ENCODE peak calls at places on chromosomes 7 and 10, in nine cellular contexts. One of them, this sample, is unnamed.

GRCh38 chr10:106582291-106582690 is 582.2 kb downstream of the SORCS1 start:
- DNase-seq in Panc1: no peak
- DNase-seq in transverse colon: no peak
- DNase-seq in suprapubic skin: no peak
- DNase-seq in SK-N-SH: peak; percentile 7
- DNase-seq in vagina: no peak
- DNase-seq in sigmoid colon: no peak
- DNase-seq in GM23338: no peak
- DNase-seq in endothelial cell of umbilical vein: no peak
- DNase-seq in this sample: no peak

GRCh38 chr7:26200113-26200443 is 468 bp downstream of the HNRNPA2B1 start:
- DNase-seq in Panc1: no peak
- DNase-seq in transverse colon: peak; percentile 81
- DNase-seq in suprapubic skin: peak; percentile 88
- DNase-seq in SK-N-SH: peak; percentile 71
- DNase-seq in vagina: no peak
- DNase-seq in sigmoid colon: peak; percentile 84
- DNase-seq in GM23338: peak; percentile 73
- DNase-seq in endothelial cell of umbilical vein: peak; percentile 61
- DNase-seq in this sample: peak; percentile 62

GRCh38 chr10:100670828-100671479 is 74.4 kb upstream of the PAX2 start:
- DNase-seq in Panc1: no peak
- DNase-seq in transverse colon: peak; percentile 27
- DNase-seq in suprapubic skin: no peak
- DNase-seq in SK-N-SH: peak; percentile 92
- DNase-seq in vagina: no peak
- DNase-seq in sigmoid colon: no peak
- DNase-seq in GM23338: peak; percentile 73
- DNase-seq in endothelial cell of umbilical vein: no peak
- DNase-seq in this sample: no peak

GRCh38 chr10:51910596-51910995 is 211.2 kb upstream of the CSTF2T start:
- DNase-seq in Panc1: no peak
- DNase-seq in transverse colon: no peak
- DNase-seq in suprapubic skin: no peak
- DNase-seq in SK-N-SH: no peak
- DNase-seq in vagina: no peak
- DNase-seq in sigmoid colon: no peak
- DNase-seq in GM23338: peak; percentile 47
- DNase-seq in endothelial cell of umbilical vein: no peak
- DNase-seq in this sample: no peak

GRCh38 chr7:446289-446935 is 73.2 kb downstream of the PDGFA start:
- DNase-seq in Panc1: no peak
- DNase-seq in transverse colon: no peak
- DNase-seq in suprapubic skin: no peak
- DNase-seq in SK-N-SH: no peak
- DNase-seq in vagina: no peak
- DNase-seq in sigmoid colon: no peak
- DNase-seq in GM23338: no peak
- DNase-seq in endothelial cell of umbilical vein: no peak
- DNase-seq in this sample: no peak

GRCh38 chr10:24983946-24984345 is 31.5 kb upstream of the PRTFDC1 start:
- DNase-seq in Panc1: no peak
- DNase-seq in transverse colon: no peak
- DNase-seq in suprapubic skin: no peak
- DNase-seq in SK-N-SH: no peak
- DNase-seq in vagina: no peak
- DNase-seq in sigmoid colon: no peak
- DNase-seq in GM23338: no peak
- DNase-seq in endothelial cell of umbilical vein: no peak
- DNase-seq in this sample: no peak

GRCh38 chr7:7220821-7221220 is 38.5 kb downstream of the C1GALT1 start:
- DNase-seq in Panc1: no peak
- DNase-seq in transverse colon: no peak
- DNase-seq in suprapubic skin: no peak
- DNase-seq in SK-N-SH: no peak
- DNase-seq in vagina: no peak
- DNase-seq in sigmoid colon: no peak
- DNase-seq in GM23338: no peak
- DNase-seq in endothelial cell of umbilical vein: no peak
- DNase-seq in this sample: no peak

GRCh38 chr10:30051220-30051619 is 8.2 kb downstream of the JCAD start:
- DNase-seq in Panc1: no peak
- DNase-seq in transverse colon: no peak
- DNase-seq in suprapubic skin: no peak
- DNase-seq in SK-N-SH: no peak
- DNase-seq in vagina: no peak
- DNase-seq in sigmoid colon: no peak
- DNase-seq in GM23338: no peak
- DNase-seq in endothelial cell of umbilical vein: no peak
- DNase-seq in this sample: no peak

GRCh38 chr10:103637855-103638561 is 144.5 kb downstream of the NEURL1 start:
- DNase-seq in Panc1: no peak
- DNase-seq in transverse colon: peak; percentile 60
- DNase-seq in suprapubic skin: no peak
- DNase-seq in SK-N-SH: no peak
- DNase-seq in vagina: no peak
- DNase-seq in sigmoid colon: peak; percentile 94
- DNase-seq in GM23338: no peak
- DNase-seq in endothelial cell of umbilical vein: no peak
- DNase-seq in this sample: peak; percentile 57

GRCh38 chr10:103643381-103643780 is 149.9 kb downstream of the NEURL1 start:
- DNase-seq in Panc1: no peak
- DNase-seq in transverse colon: no peak
- DNase-seq in suprapubic skin: no peak
- DNase-seq in SK-N-SH: no peak
- DNase-seq in vagina: no peak
- DNase-seq in sigmoid colon: no peak
- DNase-seq in GM23338: no peak
- DNase-seq in endothelial cell of umbilical vein: no peak
- DNase-seq in this sample: peak; percentile 32

GRCh38 chr10:103638948-103639347 is 145.4 kb downstream of the NEURL1 start:
- DNase-seq in Panc1: no peak
- DNase-seq in transverse colon: no peak
- DNase-seq in suprapubic skin: no peak
- DNase-seq in SK-N-SH: no peak
- DNase-seq in vagina: no peak
- DNase-seq in sigmoid colon: no peak
- DNase-seq in GM23338: no peak
- DNase-seq in endothelial cell of umbilical vein: no peak
- DNase-seq in this sample: no peak

GRCh38 chr10:103641326-103641725 is 147.8 kb downstream of the NEURL1 start:
- DNase-seq in Panc1: no peak
- DNase-seq in transverse colon: no peak
- DNase-seq in suprapubic skin: no peak
- DNase-seq in SK-N-SH: no peak
- DNase-seq in vagina: no peak
- DNase-seq in sigmoid colon: no peak
- DNase-seq in GM23338: no peak
- DNase-seq in endothelial cell of umbilical vein: no peak
- DNase-seq in this sample: no peak

DNA sequence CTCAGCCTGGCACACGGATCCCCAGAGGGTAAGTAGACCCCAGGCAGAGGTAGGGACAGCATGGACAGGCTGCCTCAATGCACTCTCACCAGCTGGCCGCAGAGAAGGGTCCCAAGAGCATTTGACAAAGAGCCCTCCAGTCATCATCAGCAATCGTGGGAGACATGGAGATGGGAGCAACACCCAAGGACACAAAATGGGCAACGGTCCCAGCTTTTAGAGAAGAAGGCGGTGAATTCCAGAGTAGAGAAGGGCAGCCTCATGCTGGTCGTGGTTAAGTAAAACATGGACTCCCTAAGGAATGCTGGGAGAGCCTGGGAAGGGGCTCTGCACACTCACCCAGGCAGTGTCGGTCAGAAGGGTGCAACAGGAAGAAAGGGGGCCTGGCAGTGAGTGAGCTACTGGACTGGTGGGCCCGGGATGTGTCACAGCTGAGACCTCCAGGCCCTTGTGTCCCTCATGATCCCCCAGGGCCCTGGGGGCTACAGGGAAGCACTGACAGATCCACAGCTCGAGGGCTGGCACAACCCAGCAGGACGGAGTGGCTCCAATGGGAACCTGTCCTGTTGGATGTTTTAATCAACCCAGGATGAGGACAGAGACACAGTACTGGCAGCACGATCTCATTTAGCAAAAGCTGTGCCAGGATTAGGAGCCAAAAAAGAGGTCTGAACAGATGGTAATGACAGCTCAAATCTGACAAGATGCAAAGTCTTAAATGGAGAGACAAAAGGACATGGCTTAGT is 147.1 kb downstream of the NEURL1 start:
- DNase-seq in Panc1: no peak
- DNase-seq in transverse colon: no peak
- DNase-seq in suprapubic skin: no peak
- DNase-seq in SK-N-SH: no peak
- DNase-seq in vagina: no peak
- DNase-seq in sigmoid colon: no peak
- DNase-seq in GM23338: no peak
- DNase-seq in endothelial cell of umbilical vein: no peak
- DNase-seq in this sample: no peak
- TF ChIP-seq POLR2AphosphoS5 in Panc1: no peak
- TF ChIP-seq POLR2AphosphoS5 in transverse colon: no peak
- TF ChIP-seq POLR2AphosphoS5 in suprapubic skin: no peak
- TF ChIP-seq POLR2AphosphoS5 in SK-N-SH: no peak
- TF ChIP-seq POLR2AphosphoS5 in vagina: no peak
- TF ChIP-seq POLR2AphosphoS5 in sigmoid colon: no peak
- TF ChIP-seq POLR2AphosphoS5 in GM23338: no peak
- TF ChIP-seq POLR2AphosphoS5 in endothelial cell of umbilical vein: no peak
- TF ChIP-seq POLR2AphosphoS5 in this sample: no peak

GRCh38 chr7:83469076-83469475 is 179.9 kb downstream of the SEMA3E start:
- DNase-seq in Panc1: no peak
- DNase-seq in transverse colon: no peak
- DNase-seq in suprapubic skin: no peak
- DNase-seq in SK-N-SH: no peak
- DNase-seq in vagina: no peak
- DNase-seq in sigmoid colon: no peak
- DNase-seq in GM23338: no peak
- DNase-seq in endothelial cell of umbilical vein: peak; percentile 19
- DNase-seq in this sample: no peak

GRCh38 chr7:83469491-83469890 is 179.4 kb downstream of the SEMA3E start:
- DNase-seq in Panc1: no peak
- DNase-seq in transverse colon: no peak
- DNase-seq in suprapubic skin: no peak
- DNase-seq in SK-N-SH: no peak
- DNase-seq in vagina: no peak
- DNase-seq in sigmoid colon: no peak
- DNase-seq in GM23338: peak; percentile 17
- DNase-seq in endothelial cell of umbilical vein: no peak
- DNase-seq in this sample: no peak

GRCh38 chr7:83466956-83467355 is 182.0 kb downstream of the SEMA3E start:
- DNase-seq in Panc1: no peak
- DNase-seq in transverse colon: no peak
- DNase-seq in suprapubic skin: no peak
- DNase-seq in SK-N-SH: no peak
- DNase-seq in vagina: no peak
- DNase-seq in sigmoid colon: no peak
- DNase-seq in GM23338: peak; percentile 51
- DNase-seq in endothelial cell of umbilical vein: no peak
- DNase-seq in this sample: no peak

GRCh38 chr7:83467493-83467892 is 181.4 kb downstream of the SEMA3E start:
- DNase-seq in Panc1: no peak
- DNase-seq in transverse colon: no peak
- DNase-seq in suprapubic skin: no peak
- DNase-seq in SK-N-SH: no peak
- DNase-seq in vagina: no peak
- DNase-seq in sigmoid colon: no peak
- DNase-seq in GM23338: peak; percentile 45
- DNase-seq in endothelial cell of umbilical vein: no peak
- DNase-seq in this sample: no peak

DNA sequence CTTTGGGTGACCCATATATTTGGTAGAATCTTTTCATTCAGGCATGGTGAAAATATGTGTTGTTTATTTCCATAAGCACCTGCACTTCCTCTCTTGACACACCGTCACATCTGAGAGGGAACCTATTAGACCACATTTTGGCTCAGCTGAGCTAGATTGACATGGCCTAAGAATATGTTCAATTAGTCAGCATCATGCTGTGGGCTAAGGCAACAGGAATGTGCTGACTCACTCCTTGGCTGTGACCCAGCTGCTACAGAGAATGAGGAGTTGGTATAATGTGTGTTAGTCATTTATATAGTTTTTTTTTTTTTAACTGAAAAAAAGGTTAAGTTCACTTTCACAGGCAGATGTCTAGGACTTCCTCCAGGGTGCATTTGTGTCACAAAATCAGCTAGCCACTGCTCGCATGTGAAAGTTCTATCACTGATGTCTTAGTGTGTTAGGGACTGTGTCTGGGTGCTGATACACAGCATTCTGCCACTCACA is 180.6 kb downstream of the SEMA3E start:
- DNase-seq in Panc1: peak; percentile 100
- DNase-seq in transverse colon: peak; percentile 48
- DNase-seq in suprapubic skin: no peak
- DNase-seq in SK-N-SH: peak; percentile 19
- DNase-seq in vagina: no peak
- DNase-seq in sigmoid colon: peak; percentile 68
- DNase-seq in GM23338: peak; percentile 83
- DNase-seq in endothelial cell of umbilical vein: peak; percentile 99
- DNase-seq in this sample: peak; percentile 51
- TF ChIP-seq POLR2AphosphoS5 in Panc1: peak; percentile 53
- TF ChIP-seq POLR2AphosphoS5 in transverse colon: peak; percentile 24
- TF ChIP-seq POLR2AphosphoS5 in suprapubic skin: no peak
- TF ChIP-seq POLR2AphosphoS5 in SK-N-SH: peak; percentile 94
- TF ChIP-seq POLR2AphosphoS5 in vagina: no peak
- TF ChIP-seq POLR2AphosphoS5 in sigmoid colon: no peak
- TF ChIP-seq POLR2AphosphoS5 in GM23338: peak; percentile 85
- TF ChIP-seq POLR2AphosphoS5 in endothelial cell of umbilical vein: peak; percentile 86
- TF ChIP-seq POLR2AphosphoS5 in this sample: peak; percentile 54

DNA sequence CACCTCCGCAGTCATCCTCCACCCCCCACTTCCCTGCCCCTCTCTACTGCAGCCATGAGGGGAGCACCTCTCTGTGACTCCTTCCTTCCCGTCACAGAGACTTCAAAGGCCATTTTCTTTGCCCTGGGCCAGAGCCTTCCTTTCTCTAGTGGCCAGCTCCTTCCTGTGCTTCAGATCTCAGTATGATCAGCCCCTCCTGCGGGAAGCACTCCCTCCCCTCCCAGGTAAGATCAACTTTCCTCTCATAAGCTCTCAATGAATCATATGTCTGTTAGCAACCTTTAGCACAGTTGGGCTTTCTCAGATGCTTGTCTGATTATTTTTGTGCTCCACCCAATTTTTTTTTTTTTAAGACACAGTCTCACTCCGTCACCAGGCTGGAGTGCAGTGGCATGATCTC is 241.0 kb upstream of the PRSS1 start:
- DNase-seq in Panc1: no peak
- DNase-seq in transverse colon: peak; percentile 76
- DNase-seq in suprapubic skin: no peak
- DNase-seq in SK-N-SH: no peak
- DNase-seq in vagina: no peak
- DNase-seq in sigmoid colon: no peak
- DNase-seq in GM23338: no peak
- DNase-seq in endothelial cell of umbilical vein: no peak
- DNase-seq in this sample: no peak
- TF ChIP-seq POLR2AphosphoS5 in Panc1: no peak
- TF ChIP-seq POLR2AphosphoS5 in transverse colon: peak; percentile 76
- TF ChIP-seq POLR2AphosphoS5 in suprapubic skin: no peak
- TF ChIP-seq POLR2AphosphoS5 in SK-N-SH: no peak
- TF ChIP-seq POLR2AphosphoS5 in vagina: no peak
- TF ChIP-seq POLR2AphosphoS5 in sigmoid colon: no peak
- TF ChIP-seq POLR2AphosphoS5 in GM23338: no peak
- TF ChIP-seq POLR2AphosphoS5 in endothelial cell of umbilical vein: no peak
- TF ChIP-seq POLR2AphosphoS5 in this sample: no peak

DNA sequence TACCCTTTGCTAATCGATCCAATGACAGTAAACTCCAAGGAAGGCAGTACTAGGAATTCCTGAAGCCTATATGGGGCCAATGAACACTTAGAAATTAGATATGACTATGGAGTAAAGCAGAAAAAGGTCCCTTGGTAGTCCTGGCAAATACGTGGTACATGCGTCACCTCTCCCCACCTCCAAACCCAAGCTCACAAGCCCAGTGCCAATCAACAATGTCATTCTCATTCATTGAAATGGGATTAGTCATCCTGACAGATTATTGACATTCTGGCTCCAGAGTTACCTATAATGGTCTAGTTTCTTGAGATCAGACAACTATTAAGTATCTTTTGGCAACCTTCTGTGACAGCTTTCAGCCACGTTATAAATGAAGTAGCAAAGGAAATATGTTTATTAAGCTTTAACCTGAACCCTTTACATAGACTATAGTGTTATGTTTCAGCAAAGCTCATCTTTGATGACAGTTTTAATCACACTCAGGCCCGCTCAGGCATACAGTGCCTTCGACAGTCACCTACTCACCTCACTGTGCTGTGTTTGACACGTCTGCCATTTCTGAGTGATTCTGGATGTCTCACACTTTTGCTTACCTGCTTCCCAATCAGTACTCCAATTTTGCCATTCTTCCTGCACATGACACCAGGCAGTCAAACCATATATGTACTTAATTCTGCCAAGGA is 69.6 kb upstream of the ADO start:
- DNase-seq in Panc1: no peak
- DNase-seq in transverse colon: no peak
- DNase-seq in suprapubic skin: no peak
- DNase-seq in SK-N-SH: no peak
- DNase-seq in vagina: no peak
- DNase-seq in sigmoid colon: no peak
- DNase-seq in GM23338: no peak
- DNase-seq in endothelial cell of umbilical vein: no peak
- DNase-seq in this sample: no peak
- TF ChIP-seq POLR2AphosphoS5 in Panc1: no peak
- TF ChIP-seq POLR2AphosphoS5 in transverse colon: no peak
- TF ChIP-seq POLR2AphosphoS5 in suprapubic skin: no peak
- TF ChIP-seq POLR2AphosphoS5 in SK-N-SH: no peak
- TF ChIP-seq POLR2AphosphoS5 in vagina: no peak
- TF ChIP-seq POLR2AphosphoS5 in sigmoid colon: no peak
- TF ChIP-seq POLR2AphosphoS5 in GM23338: no peak
- TF ChIP-seq POLR2AphosphoS5 in endothelial cell of umbilical vein: no peak
- TF ChIP-seq POLR2AphosphoS5 in this sample: no peak

This sample was measured in prostate gland.